ENCODE peak calls at places on chromosomes 4 and X, in six cellular contexts. One of them, this sample, is unnamed.

GRCh38 chrX:25158635-25159034 is 142.9 kb upstream of the ARX start:
- DNase-seq in mesendoderm: no peak
- DNase-seq in neuronal stem cell: no peak
- DNase-seq in H9: no peak
- DNase-seq in H1: no peak
- DNase-seq in IMR-90: no peak
- DNase-seq in this sample: no peak

GRCh38 chrX:84248226-84248625 is 60.2 kb upstream of the RPS6KA6 start:
- DNase-seq in mesendoderm: no peak
- DNase-seq in H9: no peak
- DNase-seq in H1: no peak
- DNase-seq in neuronal stem cell: no peak
- DNase-seq in IMR-90: peak
- DNase-seq in this sample: peak

GRCh38 chr4:6770581-6771228 is 11.8 kb upstream of the KIAA0232 start:
- DNase-seq in H1: no peak
- DNase-seq in IMR-90: no peak
- DNase-seq in H9: no peak
- DNase-seq in neuronal stem cell: no peak
- DNase-seq in mesendoderm: no peak
- DNase-seq in this sample: no peak

GRCh38 chr4:30724217-30724616 is 4.0 kb downstream of the PCDH7 start:
- DNase-seq in IMR-90: no peak
- DNase-seq in H1: no peak
- DNase-seq in mesendoderm: peak
- DNase-seq in H9: no peak
- DNase-seq in neuronal stem cell: no peak
- DNase-seq in this sample: no peak

GRCh38 chr4:150004481-150004880 is 73.8 kb upstream of the DCLK2 start:
- DNase-seq in neuronal stem cell: no peak
- DNase-seq in IMR-90: peak
- DNase-seq in H1: no peak
- DNase-seq in H9: no peak
- DNase-seq in mesendoderm: no peak
- DNase-seq in this sample: peak

GRCh38 chr4:130419576-130419975 is 1323.6 kb downstream of the C4orf33 start:
- DNase-seq in H9: no peak
- DNase-seq in IMR-90: no peak
- DNase-seq in neuronal stem cell: no peak
- DNase-seq in H1: no peak
- DNase-seq in mesendoderm: no peak
- DNase-seq in this sample: no peak

GRCh38 chr4:53928825-53929224 is 135.6 kb downstream of the CHIC2 start:
- DNase-seq in mesendoderm: no peak
- DNase-seq in IMR-90: peak
- DNase-seq in neuronal stem cell: no peak
- DNase-seq in H1: no peak
- DNase-seq in H9: no peak
- DNase-seq in this sample: peak

GRCh38 chrX:153726286-153727107 is 1.8 kb downstream of the ABCD1 start:
- DNase-seq in IMR-90: peak
- DNase-seq in neuronal stem cell: peak
- DNase-seq in H9: peak
- DNase-seq in mesendoderm: peak
- DNase-seq in H1: peak
- DNase-seq in this sample: peak

GRCh38 chr4:20151436-20151835 is 100.3 kb upstream of the SLIT2 start:
- DNase-seq in IMR-90: peak
- DNase-seq in mesendoderm: no peak
- DNase-seq in H1: no peak
- DNase-seq in neuronal stem cell: no peak
- DNase-seq in H9: no peak
- DNase-seq in this sample: no peak

GRCh38 chr4:152640058-152640921 is 39.5 kb downstream of the TMEM154 start:
- DNase-seq in neuronal stem cell: no peak
- DNase-seq in mesendoderm: no peak
- DNase-seq in H1: no peak
- DNase-seq in H9: no peak
- DNase-seq in IMR-90: peak
- DNase-seq in this sample: peak

GRCh38 chrX:24465524-24465850 is 401 bp downstream of the PDK3 start:
- DNase-seq in mesendoderm: no peak
- DNase-seq in H1: no peak
- DNase-seq in neuronal stem cell: no peak
- DNase-seq in IMR-90: no peak
- DNase-seq in H9: no peak
- DNase-seq in this sample: no peak

GRCh38 chrX:83658731-83659130 is 150.6 kb downstream of the POU3F4 start:
- DNase-seq in neuronal stem cell: no peak
- DNase-seq in IMR-90: no peak
- DNase-seq in H9: no peak
- DNase-seq in H1: no peak
- DNase-seq in mesendoderm: peak
- DNase-seq in this sample: no peak

GRCh38 chrX:136694491-136695087 is 46.6 kb downstream of the CD40LG start:
- DNase-seq in H1: no peak
- DNase-seq in H9: peak
- DNase-seq in neuronal stem cell: peak
- DNase-seq in mesendoderm: peak
- DNase-seq in IMR-90: peak
- DNase-seq in this sample: peak

GRCh38 chrX:24990585-24990984 is 25.2 kb downstream of the ARX start:
- DNase-seq in IMR-90: no peak
- DNase-seq in neuronal stem cell: no peak
- DNase-seq in mesendoderm: peak
- DNase-seq in H9: peak
- DNase-seq in H1: no peak
- DNase-seq in this sample: no peak

GRCh38 chrX:2710496-2710895 is 19.4 kb downstream of the CD99 start:
- DNase-seq in neuronal stem cell: no peak
- DNase-seq in mesendoderm: peak
- DNase-seq in H9: no peak
- DNase-seq in IMR-90: no peak
- DNase-seq in H1: no peak
- DNase-seq in this sample: no peak

GRCh38 chr4:98680806-98681205 is 22.4 kb upstream of the TSPAN5 start:
- DNase-seq in neuronal stem cell: no peak
- DNase-seq in IMR-90: no peak
- DNase-seq in H9: no peak
- DNase-seq in H1: no peak
- DNase-seq in mesendoderm: no peak
- DNase-seq in this sample: no peak

GRCh38 chr4:21638171-21638715 is 310.3 kb downstream of the KCNIP4 start:
- DNase-seq in H9: no peak
- DNase-seq in mesendoderm: no peak
- DNase-seq in IMR-90: no peak
- DNase-seq in H1: no peak
- DNase-seq in neuronal stem cell: no peak
- DNase-seq in this sample: no peak

GRCh38 chr4:94743838-94744237 is 13.9 kb upstream of the BMPR1B start:
- DNase-seq in H1: no peak
- DNase-seq in H9: no peak
- DNase-seq in mesendoderm: no peak
- DNase-seq in IMR-90: no peak
- DNase-seq in neuronal stem cell: no peak
- DNase-seq in this sample: no peak

GRCh38 chr4:184980261-184980660 is 38.0 kb upstream of the HELT start:
- DNase-seq in IMR-90: no peak
- DNase-seq in mesendoderm: no peak
- DNase-seq in H1: no peak
- DNase-seq in neuronal stem cell: no peak
- DNase-seq in H9: no peak
- DNase-seq in this sample: no peak

GRCh38 chrX:115047181-115047580 is 29.8 kb upstream of the IL13RA2 start:
- DNase-seq in H9: no peak
- DNase-seq in IMR-90: peak
- DNase-seq in H1: no peak
- DNase-seq in neuronal stem cell: no peak
- DNase-seq in mesendoderm: no peak
- DNase-seq in this sample: peak

GRCh38 chrX:781216-782211 is 150.9 kb downstream of the SHOX start:
- DNase-seq in mesendoderm: no peak
- DNase-seq in H9: no peak
- DNase-seq in H1: no peak
- DNase-seq in IMR-90: no peak
- DNase-seq in neuronal stem cell: no peak
- DNase-seq in this sample: no peak

GRCh38 chr4:147361726-147362125 is 119.2 kb upstream of the EDNRA start:
- DNase-seq in H9: no peak
- DNase-seq in IMR-90: peak
- DNase-seq in H1: no peak
- DNase-seq in neuronal stem cell: no peak
- DNase-seq in mesendoderm: no peak
- DNase-seq in this sample: peak

GRCh38 chr4:142598132-142598531 is 248.0 kb downstream of the INPP4B start:
- DNase-seq in H1: no peak
- DNase-seq in neuronal stem cell: no peak
- DNase-seq in IMR-90: peak
- DNase-seq in H9: no peak
- DNase-seq in mesendoderm: no peak
- DNase-seq in this sample: no peak

GRCh38 chrX:103628386-103629290 is at the start of gene TCEAL1:
- DNase-seq in neuronal stem cell: peak
- DNase-seq in H9: peak
- DNase-seq in H1: no peak
- DNase-seq in IMR-90: peak
- DNase-seq in mesendoderm: peak
- DNase-seq in this sample: peak

GRCh38 chr4:67853336-67853735 is 30.5 kb downstream of the TMPRSS11D start:
- DNase-seq in H9: no peak
- DNase-seq in neuronal stem cell: no peak
- DNase-seq in IMR-90: no peak
- DNase-seq in H1: no peak
- DNase-seq in mesendoderm: no peak
- DNase-seq in this sample: no peak

GRCh38 chr4:41620594-41621256 is 82.8 kb downstream of the LIMCH1 start:
- DNase-seq in H9: peak
- DNase-seq in IMR-90: no peak
- DNase-seq in mesendoderm: peak
- DNase-seq in H1: no peak
- DNase-seq in neuronal stem cell: no peak
- DNase-seq in this sample: no peak

GRCh38 chr4:914531-914930 is 17.6 kb downstream of the GAK start:
- DNase-seq in H1: no peak
- DNase-seq in neuronal stem cell: no peak
- DNase-seq in mesendoderm: no peak
- DNase-seq in H9: peak
- DNase-seq in IMR-90: no peak
- DNase-seq in this sample: no peak
- H3K4ac ChIP-seq in H1: no peak
- H3K4ac ChIP-seq in neuronal stem cell: no peak
- H3K4ac ChIP-seq in mesendoderm: no peak
- H3K4ac ChIP-seq in H9: no peak
- H3K4ac ChIP-seq in IMR-90: no peak
- H3K4ac ChIP-seq in this sample: no peak

DNA sequence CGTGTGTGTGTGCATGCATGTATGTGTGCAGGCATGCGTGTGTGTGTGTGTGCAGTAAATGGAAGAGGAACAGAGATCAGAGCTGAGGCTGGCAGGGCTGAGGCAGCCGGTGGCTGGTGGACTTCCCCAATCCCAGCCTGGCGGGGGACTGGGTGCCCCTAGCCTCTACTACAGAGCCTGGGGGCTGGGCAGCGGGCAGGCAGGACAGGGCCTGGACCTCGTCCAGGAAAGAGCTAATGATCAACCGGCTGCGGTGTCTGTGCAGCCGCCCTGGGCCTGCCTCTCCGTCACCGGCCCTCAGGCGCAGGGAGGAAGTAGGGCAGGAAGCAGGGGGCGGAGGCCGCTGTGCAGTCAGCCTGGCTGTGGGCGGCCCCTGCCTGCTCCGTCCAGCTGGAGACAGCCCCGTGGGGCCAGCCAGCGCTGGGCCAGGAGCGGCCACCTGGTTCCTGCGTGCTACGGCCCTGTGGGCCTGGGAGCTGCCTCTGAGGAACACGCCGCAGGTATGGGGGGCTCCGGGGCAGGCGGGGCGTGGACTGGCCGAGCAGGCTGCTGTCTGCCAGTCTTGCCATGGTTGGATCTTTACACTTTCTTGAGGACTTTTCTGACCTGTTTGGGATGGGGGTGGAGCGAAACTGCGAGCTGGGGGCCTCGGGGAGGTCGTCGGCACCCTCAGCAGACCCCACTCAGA is at the start of gene SH3TC1:
- DNase-seq in neuronal stem cell: no peak
- DNase-seq in IMR-90: peak
- DNase-seq in H9: no peak
- DNase-seq in mesendoderm: no peak
- DNase-seq in H1: no peak
- DNase-seq in this sample: peak
- H3K4ac ChIP-seq in neuronal stem cell: peak
- H3K4ac ChIP-seq in IMR-90: peak
- H3K4ac ChIP-seq in H9: no peak
- H3K4ac ChIP-seq in mesendoderm: no peak
- H3K4ac ChIP-seq in H1: peak
- H3K4ac ChIP-seq in this sample: peak

GRCh38 chr4:141391771-141392170 is 171.1 kb downstream of the ZNF330 start:
- DNase-seq in IMR-90: no peak
- DNase-seq in neuronal stem cell: no peak
- DNase-seq in mesendoderm: no peak
- DNase-seq in H1: no peak
- DNase-seq in H9: no peak
- DNase-seq in this sample: no peak

GRCh38 chr4:141390527-141391046 is 169.9 kb downstream of the ZNF330 start:
- DNase-seq in H9: no peak
- DNase-seq in mesendoderm: no peak
- DNase-seq in neuronal stem cell: no peak
- DNase-seq in IMR-90: no peak
- DNase-seq in H1: no peak
- DNase-seq in this sample: no peak

GRCh38 chr4:141388483-141388882 is 167.8 kb downstream of the ZNF330 start:
- DNase-seq in neuronal stem cell: no peak
- DNase-seq in mesendoderm: peak
- DNase-seq in H9: no peak
- DNase-seq in H1: no peak
- DNase-seq in IMR-90: peak
- DNase-seq in this sample: peak

GRCh38 chr4:141389649-141390048 is 169.0 kb downstream of the ZNF330 start:
- DNase-seq in neuronal stem cell: peak
- DNase-seq in H1: no peak
- DNase-seq in IMR-90: peak
- DNase-seq in mesendoderm: peak
- DNase-seq in H9: no peak
- DNase-seq in this sample: no peak

GRCh38 chr4:141391293-141391692 is 170.6 kb downstream of the ZNF330 start:
- DNase-seq in mesendoderm: no peak
- DNase-seq in H9: no peak
- DNase-seq in IMR-90: peak
- DNase-seq in H1: no peak
- DNase-seq in neuronal stem cell: no peak
- DNase-seq in this sample: no peak
- H3K4ac ChIP-seq in mesendoderm: no peak
- H3K4ac ChIP-seq in H9: no peak
- H3K4ac ChIP-seq in IMR-90: no peak
- H3K4ac ChIP-seq in H1: no peak
- H3K4ac ChIP-seq in neuronal stem cell: no peak
- H3K4ac ChIP-seq in this sample: no peak

DNA sequence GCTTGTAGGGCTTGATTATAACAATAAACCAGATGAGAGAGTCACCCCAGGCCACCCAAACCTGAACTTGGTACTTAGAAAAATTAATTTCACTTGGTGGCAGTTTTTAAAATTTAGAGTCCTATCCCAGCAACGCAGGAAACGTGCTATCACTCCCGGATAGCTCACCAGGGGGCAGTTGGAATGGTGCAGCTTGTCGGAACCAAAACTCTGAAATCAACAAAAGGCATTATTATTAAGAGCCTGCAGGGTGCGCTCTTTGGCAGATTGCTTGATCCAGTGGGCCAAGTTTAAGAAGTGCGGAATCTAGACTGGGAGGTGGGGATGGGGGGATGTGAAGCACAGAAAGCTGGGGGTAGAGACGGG is 2.4 kb downstream of the FRAS1 start:
- DNase-seq in mesendoderm: peak
- DNase-seq in H1: peak
- DNase-seq in IMR-90: peak
- DNase-seq in H9: peak
- DNase-seq in neuronal stem cell: peak
- DNase-seq in this sample: peak
- H3K4ac ChIP-seq in mesendoderm: no peak
- H3K4ac ChIP-seq in H1: no peak
- H3K4ac ChIP-seq in IMR-90: no peak
- H3K4ac ChIP-seq in H9: no peak
- H3K4ac ChIP-seq in neuronal stem cell: no peak
- H3K4ac ChIP-seq in this sample: no peak